ENCODE peak calls at places on chromosomes 11 and 22, in four cellular contexts. C, N, L and S are unnamed samples. For H3K9me3, the result is how much of the 10 kb centered on the place peaks cover.

GRCh38 chr11:46455816-46456215 is 64.2 kb upstream of the CHRM4 start:
- DNase-seq in C (no peak), L (no peak), N (no peak), S (no peak)

GRCh38 chr11:7871056-7871455 is 60.0 kb downstream of the OR10A6 start:
- DNase-seq in N (peak), C (no peak), L (no peak), S (no peak)

GRCh38 chr11:94043241-94043640 is 22.1 kb downstream of the HEPHL1 start:
- DNase-seq in C (no peak), N (no peak), L (no peak), S (no peak)

GRCh38 chr22:20427945-20428417 is 9.6 kb downstream of the SCARF2 start:
- DNase-seq in C (no peak), N (no peak), L (no peak), S (no peak)

GRCh38 chr11:76822406-76822805 is 38.3 kb upstream of the ACER3 start:
- DNase-seq in L (no peak), N (no peak), C (no peak), S (no peak)

GRCh38 chr22:44685384-44686056 is 16.5 kb upstream of the PRR5 start:
- DNase-seq in C (peak), N (peak), L (no peak), S (peak)

GRCh38 chr11:1171223-1171984 is 13.7 kb downstream of the MUC5AC start:
- DNase-seq in C (no peak), L (no peak), N (no peak), S (no peak)

GRCh38 chr11:1761857-1762536 is 1.7 kb downstream of the CTSD start:
- DNase-seq in C (no peak), L (peak), N (no peak), S (no peak)

GRCh38 chr11:9688716-9689511 is 25.0 kb downstream of the SWAP70 start:
- DNase-seq in L (no peak), C (no peak), N (peak), S (no peak)

GRCh38 chr11:117420598-117420997 is 92.9 kb downstream of the CEP164 start:
- DNase-seq in L (no peak), C (no peak), N (no peak), S (no peak)

GRCh38 chr11:111393096-111393495 is 14.0 kb upstream of the POU2AF1 start:
- DNase-seq in C (no peak), L (no peak), N (peak), S (no peak)

GRCh38 chr11:48237727-48238126 is 7.2 kb upstream of the OR4X2 start:
- DNase-seq in L (no peak), C (no peak), N (no peak), S (no peak)

GRCh38 chr11:6616596-6617250 is 2.5 kb downstream of the TPP1 start:
- DNase-seq in N (no peak), L (no peak), C (no peak), S (peak)

GRCh38 chr11:119389611-119390254 is 8.2 kb upstream of the USP2 start:
- DNase-seq in C (no peak), N (no peak), L (no peak), S (no peak)

GRCh38 chr22:19051381-19051780 is 70.8 kb downstream of the DGCR2 start:
- DNase-seq in C (no peak), N (no peak), L (no peak), S (no peak)

GRCh38 chr11:58649623-58650022 is 27.2 kb downstream of the CNTF start:
- DNase-seq in C (no peak), N (no peak), L (no peak), S (no peak)

GRCh38 chr11:67303989-67304411 is 670 bp downstream of the SSH3 start:
- DNase-seq in L (peak), N (peak), C (peak), S (peak)
- TF ChIP-seq CTCF in L (no peak), N (no peak), C (no peak), S (no peak)

DNA sequence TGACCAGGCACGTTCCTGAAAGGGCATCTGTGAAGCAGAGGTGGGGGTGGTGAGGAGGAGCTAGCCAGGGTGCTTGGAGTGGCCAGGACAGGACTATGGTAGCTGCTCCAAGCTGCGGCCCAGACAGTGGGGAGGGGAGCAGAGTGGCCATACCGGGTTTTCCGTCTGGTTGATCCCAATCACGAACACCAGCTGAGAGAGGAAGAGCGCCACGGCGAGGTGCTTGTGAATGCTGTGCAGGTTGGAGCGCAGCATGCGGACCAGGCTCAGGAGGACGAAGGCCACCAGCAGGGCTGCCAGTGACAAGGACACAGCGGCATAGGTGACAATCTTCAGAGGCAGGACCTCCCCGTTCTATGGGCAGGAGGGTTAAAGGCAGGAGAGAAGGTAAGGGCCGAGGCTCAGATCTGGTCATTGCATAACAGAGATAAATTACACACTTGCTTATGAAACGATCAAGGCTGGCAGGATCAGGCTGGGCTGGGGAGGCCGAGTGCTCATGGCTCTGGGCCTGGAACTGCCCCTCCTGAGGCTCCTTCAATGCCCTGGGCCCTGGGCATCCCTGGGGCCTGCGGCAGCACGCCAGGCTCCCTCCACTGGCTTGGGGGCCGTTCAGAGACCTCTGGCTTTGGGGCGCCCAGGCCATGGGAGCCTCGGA is 41.5 kb downstream of the TRMU start:
- DNase-seq in N (no peak), L (no peak), C (no peak), S (peak)
- H3K27ac ChIP-seq in N (no peak), L (peak), C (no peak), S (peak)

GRCh38 chr22:48600171-48600570 is 1227.5 kb downstream of the BRD1 start:
- DNase-seq in C (no peak), L (no peak), N (no peak), S (no peak)
- H3K9me3 ChIP-seq in C (under half), L (under half), N (half or more), S (under half)

GRCh38 chr22:35683560-35683959 is 34.1 kb upstream of the APOL5 start:
- DNase-seq in C (no peak), N (no peak), L (no peak), S (no peak)
- TF ChIP-seq CTCF in C (no peak), N (no peak), L (no peak), S (no peak)

GRCh38 chr11:74141274-74141695 is 29.5 kb downstream of the C2CD3 start:
- DNase-seq in L (no peak), N (peak), C (no peak), S (no peak)

GRCh38 chr11:74138021-74138420 is 32.8 kb downstream of the C2CD3 start:
- DNase-seq in N (no peak), L (no peak), C (no peak), S (no peak)

GRCh38 chr11:74138572-74138971 is 32.2 kb downstream of the C2CD3 start:
- DNase-seq in L (no peak), N (peak), C (no peak), S (no peak)

GRCh38 chr11:74141908-74142307 is 28.9 kb downstream of the C2CD3 start:
- DNase-seq in N (no peak), C (no peak), L (no peak), S (no peak)

DNA sequence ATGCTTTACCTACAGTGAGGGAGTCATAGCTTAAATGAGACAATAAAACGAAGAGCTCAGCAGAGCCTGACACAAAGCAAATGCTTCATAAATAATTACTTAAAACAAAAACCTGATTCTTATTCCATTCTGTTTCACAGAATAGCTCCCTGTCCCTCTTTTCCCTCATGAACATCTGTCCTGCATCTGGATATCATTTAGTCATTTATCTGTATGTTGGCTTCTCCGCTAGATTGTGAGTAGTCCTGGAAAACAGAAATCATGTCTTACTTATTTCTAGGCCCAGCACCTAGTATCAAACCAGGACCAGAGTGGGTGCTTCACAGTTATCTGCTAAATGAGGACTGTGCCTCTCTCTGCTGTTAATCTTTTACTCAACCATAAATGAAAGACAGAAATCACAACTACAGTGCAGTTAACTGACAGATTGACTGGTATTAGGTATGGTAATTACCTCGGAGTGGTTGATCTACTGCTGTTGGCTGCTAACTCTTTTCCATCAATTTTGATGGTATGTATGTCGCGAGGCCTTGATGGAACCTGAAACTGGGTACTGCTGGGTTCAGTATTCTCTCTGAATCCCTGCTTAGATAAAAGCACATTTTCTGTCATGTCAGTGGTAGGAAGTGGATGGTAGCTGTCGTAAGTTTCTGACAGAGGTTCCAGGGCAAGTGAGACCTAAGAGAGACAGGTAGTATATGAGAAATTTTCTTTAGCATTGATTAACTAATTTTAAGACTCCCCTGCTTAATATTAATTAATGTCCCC is 31.5 kb downstream of the C2CD3 start:
- DNase-seq in L (no peak), C (no peak), N (no peak), S (no peak)
- H3K27ac ChIP-seq in L (peak), C (peak), N (peak), S (no peak)